ENCODE peak calls at places on chromosomes 3 and 15, in ten cellular contexts. L is GM04504; U is DMS153; S is IMR-90; Y is GM12865; I is stimulated activated CD4-positive, alpha-beta T cell treated with anti-CD3 and anti-CD28 coated beads, Interleukin-1b, Interleukin-23, amount 100 ng/mL, for 4 hours; O is ELR; N is NCI-H1092 treated with DMSO at 0.1 percent for 48 hours; C is G401; V is activated CD4-positive, alpha-beta T cell treated with anti-CD3 and anti-CD28 coated beads for 4 hours. P is an unnamed sample.

GRCh38 chr3:123821920-123822319 is 62.2 kb downstream of the MYLK start:
- DNase-seq in L (no peak), U (no peak), S (no peak), Y (no peak), I (no peak), O (no peak), N (no peak), C (no peak), V (no peak), P (no peak)

GRCh38 chr15:62847900-62848489 is 194.6 kb upstream of the TPM1 start:
- DNase-seq in L (no peak), U (no peak), S (peak; percentile 54), Y (peak; percentile 40), I (peak; percentile 19), O (peak; percentile 75), N (peak; percentile 9), C (peak; percentile 83), V (peak; percentile 6), P (no peak)

GRCh38 chr15:34810455-34811146 is 15.3 kb upstream of the ACTC1 start:
- DNase-seq in L (peak; percentile 96), U (no peak), S (peak; percentile 100), Y (no peak), I (no peak), O (peak; percentile 97), N (no peak), C (no peak), V (no peak), P (peak; percentile 96)

GRCh38 chr3:71121429-71122167 is 461.9 kb downstream of the FOXP1 start:
- DNase-seq in L (no peak), U (no peak), S (no peak), Y (no peak), I (no peak), O (no peak), N (no peak), C (no peak), V (no peak), P (no peak)

GRCh38 chr3:12953201-12953712 is 111.9 kb upstream of the RPL32 start:
- DNase-seq in L (no peak), U (no peak), S (no peak), Y (no peak), I (no peak), O (no peak), N (no peak), C (no peak), V (no peak), P (no peak)

GRCh38 chr3:13818919-13819318 is 61.0 kb downstream of the WNT7A start:
- DNase-seq in L (no peak), U (no peak), S (no peak), Y (no peak), I (no peak), O (no peak), N (no peak), C (no peak), V (no peak), P (no peak)

GRCh38 chr3:4782095-4782494 is 197.1 kb upstream of the BHLHE40 start:
- DNase-seq in L (no peak), U (no peak), S (no peak), Y (no peak), I (no peak), O (no peak), N (no peak), C (no peak), V (no peak), P (no peak)

GRCh38 chr15:27250223-27250622 is 279.2 kb downstream of the GABRG3 start:
- DNase-seq in L (no peak), U (peak; percentile 91), S (no peak), Y (no peak), I (no peak), O (no peak), N (peak; percentile 89), C (no peak), V (no peak), P (no peak)

GRCh38 chr3:196193738-196194541 is 17.3 kb downstream of the ZDHHC19 start:
- DNase-seq in L (no peak), U (no peak), S (no peak), Y (no peak), I (no peak), O (no peak), N (peak; percentile 30), C (no peak), V (no peak), P (no peak)

GRCh38 chr15:55289573-55290360 is at the start of gene RAB27A:
- DNase-seq in L (no peak), U (peak; percentile 20), S (peak; percentile 16), Y (peak; percentile 76), I (peak; percentile 76), O (peak; percentile 82), N (peak; percentile 1), C (peak; percentile 60), V (peak; percentile 81), P (no peak)

GRCh38 chr15:37792351-37792750 is 142.1 kb upstream of the TMCO5A start:
- DNase-seq in L (no peak), U (peak; percentile 6), S (peak; percentile 21), Y (no peak), I (no peak), O (no peak), N (no peak), C (no peak), V (no peak), P (no peak)

GRCh38 chr3:176696816-176697215 is 500.5 kb downstream of the TBL1XR1 start:
- DNase-seq in L (no peak), U (no peak), S (no peak), Y (no peak), I (no peak), O (no peak), N (no peak), C (no peak), V (no peak), P (no peak)

GRCh38 chr3:72821170-72821781 is 27.0 kb downstream of the SHQ1 start:
- DNase-seq in L (peak; percentile 80), U (peak; percentile 64), S (peak; percentile 53), Y (peak; percentile 67), I (no peak), O (no peak), N (no peak), C (no peak), V (no peak), P (no peak)